ENCODE peak calls at places on chromosomes 3 and 15, in eight cellular contexts. Z is WTC11, L is fibroblast of mammary gland, X is GM20000, B is cardiac muscle cell, E is endothelial cell of umbilical vein, R is HFFc6, I is brain microvascular endothelial cell. V is an unnamed sample.

GRCh38 chr3:84586427-84586826 is 372.4 kb upstream of the CADM2 start:
- DNase-seq in X (no peak), R (no peak), E (no peak), L (no peak), B (no peak), Z (no peak), I (no peak), V (no peak)

GRCh38 chr15:70197945-70198361 is 100.2 kb upstream of the TLE3 start:
- DNase-seq in B (no peak), Z (no peak), L (no peak), X (no peak), E (no peak), R (no peak), I (no peak), V (no peak)

GRCh38 chr3:114809668-114810413 is 337.2 kb downstream of the ZBTB20 start:
- DNase-seq in X (peak; percentile 77), L (peak; percentile 3), I (peak; percentile 43), B (no peak), R (no peak), E (no peak), Z (no peak), V (no peak)

GRCh38 chr15:65460948-65461347 is 38.2 kb upstream of the IGDCC4 start:
- DNase-seq in L (peak; percentile 54), I (peak; percentile 30), X (no peak), Z (no peak), R (peak; percentile 31), B (no peak), E (no peak), V (no peak)

GRCh38 chr15:36278219-36278618 is 301.2 kb upstream of the CDIN1 start:
- DNase-seq in I (peak; percentile 18), B (no peak), X (no peak), L (peak; percentile 56), R (peak; percentile 41), Z (no peak), E (no peak), V (no peak)

GRCh38 chr3:134312072-134312872 is 61.6 kb upstream of the RYK start:
- DNase-seq in E (no peak), L (peak; percentile 66), R (no peak), X (peak; percentile 55), B (no peak), I (no peak), Z (peak; percentile 55), V (no peak)

GRCh38 chr3:44114142-44114541 is 127.5 kb upstream of the TOPAZ1 start:
- DNase-seq in Z (peak; percentile 86), I (peak; percentile 40), E (peak; percentile 34), B (peak; percentile 61), R (no peak), L (peak; percentile 46), X (peak; percentile 49), V (no peak)

GRCh38 chr3:97763586-97764148 is 891 bp upstream of the ARL6 start:
- DNase-seq in I (no peak), R (no peak), X (no peak), Z (peak; percentile 16), B (no peak), E (no peak), L (no peak), V (no peak)

GRCh38 chr3:116863270-116863770 is 153.7 kb downstream of the TUSC7 start:
- DNase-seq in X (no peak), I (no peak), B (no peak), L (no peak), E (no peak), Z (no peak), R (no peak), V (no peak)
- TF ChIP-seq CTCF in X (no peak), I (no peak), B (no peak), L (no peak), E (no peak), Z (no peak), R (no peak), V (peak; percentile 23)

GRCh38 chr3:184174646-184175492 is at the start of gene AP2M1:
- DNase-seq in X (peak; percentile 98), L (peak; percentile 99), B (peak; percentile 99), I (peak; percentile 99), E (peak; percentile 100), R (peak; percentile 99), Z (peak; percentile 98), V (peak; percentile 99)
- TF ChIP-seq CTCF in X (no peak), L (no peak), B (peak; percentile 5), I (peak; percentile 10), E (no peak), R (peak; percentile 43), Z (no peak), V (no peak)

GRCh38 chr3:2921903-2922302 is 188.3 kb downstream of the IL5RA start:
- DNase-seq in E (no peak), X (peak; percentile 49), Z (no peak), L (peak; percentile 22), R (no peak), B (peak; percentile 38), I (no peak), V (no peak)
- TF ChIP-seq CTCF in E (no peak), X (peak; percentile 32), Z (no peak), L (peak; percentile 31), R (peak; percentile 20), B (peak; percentile 18), I (no peak), V (peak; percentile 74)

GRCh38 chr3:23805228-23805880 is 401 bp upstream of the UBE2E1 start:
- DNase-seq in R (no peak), Z (peak; percentile 38), B (no peak), E (no peak), I (no peak), L (no peak), X (no peak), V (no peak)
- TF ChIP-seq CTCF in R (no peak), Z (no peak), B (no peak), E (no peak), I (peak; percentile 31), L (no peak), X (no peak), V (peak; percentile 23)

DNA sequence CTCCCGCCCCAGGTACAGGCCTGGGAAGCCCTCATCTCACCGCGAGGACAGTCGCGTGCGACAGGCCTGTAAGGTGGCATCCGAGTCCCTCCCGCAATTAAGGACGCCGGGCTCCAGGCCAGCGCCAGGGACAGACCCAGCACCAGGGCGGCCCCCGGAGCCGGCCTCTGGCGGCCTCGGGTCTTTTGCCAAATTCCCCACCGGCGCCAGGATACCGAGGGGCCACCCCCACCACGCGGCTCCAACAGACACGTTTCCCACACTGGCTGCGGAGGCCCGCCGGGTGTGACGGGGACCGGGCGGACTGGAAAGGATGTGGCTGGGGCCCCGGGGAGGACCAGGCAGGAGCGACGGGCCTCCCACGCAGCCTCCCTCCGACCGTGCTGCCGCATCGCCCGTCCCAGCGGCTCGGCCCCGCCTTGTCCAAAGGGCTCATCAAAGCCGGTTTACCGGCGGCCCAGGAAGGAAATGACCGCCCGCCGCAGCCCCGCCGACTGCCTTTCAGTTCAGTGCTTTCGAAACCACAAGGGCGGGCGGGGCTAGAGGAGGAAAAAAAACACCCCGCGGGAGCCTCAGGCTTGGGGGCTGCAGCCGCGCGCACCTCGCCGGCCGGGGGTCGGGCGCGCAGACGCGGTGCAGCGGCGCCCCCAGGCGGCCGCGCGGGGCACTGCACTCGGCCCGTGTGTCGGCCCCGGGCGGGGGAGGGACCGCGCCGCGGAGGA is 11.2 kb downstream of the XXYLT1 start:
- DNase-seq in I (peak; percentile 95), Z (peak; percentile 88), R (peak; percentile 89), B (peak; percentile 93), E (peak; percentile 96), L (peak; percentile 89), X (peak; percentile 98), V (peak; percentile 94)
- TF ChIP-seq CTCF in I (peak; percentile 36), Z (peak; percentile 85), R (peak; percentile 80), B (peak; percentile 27), E (peak; percentile 88), L (no peak), X (peak; percentile 98), V (peak; percentile 86)

GRCh38 chr15:29596266-29596665 is 226.0 kb downstream of the TJP1 start:
- DNase-seq in B (no peak), L (no peak), I (peak; percentile 79), X (no peak), E (peak; percentile 26), Z (no peak), R (peak; percentile 48), V (no peak)
- TF ChIP-seq CTCF in B (peak; percentile 43), L (no peak), I (no peak), X (no peak), E (no peak), Z (no peak), R (peak; percentile 84), V (no peak)